ENCODE peak calls at places on chromosome 1, in six cellular contexts. D, S, K, B, W and E are unnamed samples.

GRCh38 chr1:19676438-19676922 is 11.8 kb downstream of the HTR6 start:
- DNase-seq in D (no peak), S (peak; percentile 27), K (no peak), B (peak; percentile 18), W (peak; percentile 60), E (peak; percentile 67)

GRCh38 chr1:85801520-85801919 is 93.3 kb upstream of the ZNHIT6 start:
- DNase-seq in D (no peak), S (no peak), K (no peak), B (no peak), W (peak; percentile 38), E (no peak)

GRCh38 chr1:1203561-1204424 is 2.6 kb downstream of the TNFRSF18 start:
- DNase-seq in D (no peak), S (no peak), K (no peak), B (no peak), W (no peak), E (no peak)

GRCh38 chr1:203643213-203644045 is 16.8 kb downstream of the ATP2B4 start:
- DNase-seq in D (no peak), S (no peak), K (no peak), B (no peak), W (no peak), E (no peak)

GRCh38 chr1:54287176-54287650 is 87.2 kb downstream of the MRPL37 start:
- DNase-seq in D (no peak), S (peak; percentile 75), K (peak; percentile 15), B (peak; percentile 66), W (peak; percentile 95), E (peak; percentile 58)

GRCh38 chr1:67710417-67710816 is 25.4 kb downstream of the GADD45A start:
- DNase-seq in D (no peak), S (no peak), K (no peak), B (no peak), W (peak; percentile 79), E (no peak)

GRCh38 chr1:24899581-24900485 is 30.2 kb downstream of the RUNX3 start:
- DNase-seq in D (no peak), S (no peak), K (no peak), B (peak; percentile 11), W (no peak), E (peak; percentile 56)

GRCh38 chr1:154425172-154425571 is 20.0 kb downstream of the IL6R start:
- DNase-seq in D (no peak), S (no peak), K (no peak), B (no peak), W (no peak), E (no peak)

GRCh38 chr1:16351449-16351993 is 759 bp downstream of the FBXO42 start:
- DNase-seq in D (no peak), S (no peak), K (peak; percentile 8), B (no peak), W (peak; percentile 63), E (peak; percentile 30)

GRCh38 chr1:17370618-17371017 is 1.4 kb upstream of the PADI6 start:
- DNase-seq in D (no peak), S (peak; percentile 21), K (no peak), B (no peak), W (no peak), E (no peak)
- TF ChIP-seq CTCF in D (peak; percentile 23), S (peak; percentile 36), K (peak; percentile 63), B (no peak), W (peak; percentile 27), E (no peak)

DNA sequence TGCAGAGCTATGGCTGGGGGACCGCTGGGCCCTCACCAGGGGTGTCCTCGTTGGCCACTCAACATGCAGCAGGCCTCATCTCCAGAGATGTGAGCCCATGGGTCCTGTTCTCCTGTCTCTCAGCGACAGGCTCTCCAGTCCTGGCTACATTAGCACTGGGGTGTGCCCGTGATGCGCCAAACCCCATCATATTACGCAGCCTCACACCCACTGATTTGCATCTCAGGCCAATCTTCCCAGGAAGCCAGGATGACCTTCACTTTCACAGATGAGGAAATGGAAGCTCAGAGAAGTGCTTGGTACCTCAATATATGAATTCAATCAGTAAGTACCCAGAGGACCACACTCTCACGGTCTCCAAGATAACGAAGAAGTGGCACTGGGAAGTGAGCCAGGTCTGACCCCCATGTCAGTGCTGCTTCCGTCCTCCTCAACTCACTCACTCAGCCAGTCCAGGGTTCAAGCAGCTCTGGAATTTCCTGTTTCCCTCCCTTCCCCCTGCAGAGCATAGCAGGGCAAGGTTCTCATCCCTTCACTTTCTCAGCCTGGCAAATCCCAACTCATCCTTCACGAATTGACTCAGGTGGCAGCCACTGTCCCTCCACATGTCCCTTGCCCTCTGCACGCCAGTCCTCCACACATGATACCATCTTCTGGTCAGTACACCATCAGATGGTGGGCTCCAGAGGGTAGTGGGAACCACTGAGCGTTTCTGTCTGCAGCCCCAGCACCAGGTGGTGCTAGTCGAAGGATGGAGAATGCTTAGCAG is 28.9 kb upstream of the EVA1B start:
- DNase-seq in D (no peak), S (peak; percentile 58), K (no peak), B (no peak), W (peak; percentile 49), E (no peak)
- TF ChIP-seq CTCF in D (no peak), S (no peak), K (peak; percentile 19), B (no peak), W (peak; percentile 44), E (no peak)

DNA sequence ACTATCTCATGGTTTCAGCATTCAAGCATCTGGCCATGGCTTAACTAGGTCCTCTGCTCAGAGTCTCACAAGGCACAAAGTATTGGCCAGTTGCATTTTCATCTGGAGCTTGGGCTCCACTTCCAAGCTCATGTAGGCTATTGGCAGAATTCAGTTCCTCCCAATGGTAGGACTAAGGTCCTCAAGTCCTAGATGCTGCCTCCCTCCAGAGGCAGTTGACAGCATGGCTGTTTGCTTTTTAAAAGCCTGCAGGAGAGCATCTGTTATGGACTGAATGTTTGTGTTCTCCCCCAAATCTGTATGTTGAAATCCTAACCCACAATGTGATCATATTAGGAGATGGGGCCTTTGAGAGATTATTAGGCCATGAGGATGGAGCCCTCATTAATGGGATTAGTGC is 38.0 kb upstream of the HLX start:
- DNase-seq in D (no peak), S (no peak), K (no peak), B (no peak), W (no peak), E (no peak)
- TF ChIP-seq CTCF in D (no peak), S (no peak), K (no peak), B (no peak), W (no peak), E (no peak)

GRCh38 chr1:40620586-40620985 is 44.9 kb downstream of the RIMS3 start:
- DNase-seq in D (no peak), S (no peak), K (no peak), B (no peak), W (no peak), E (no peak)
- TF ChIP-seq CTCF in D (no peak), S (no peak), K (no peak), B (no peak), W (no peak), E (no peak)

DNA sequence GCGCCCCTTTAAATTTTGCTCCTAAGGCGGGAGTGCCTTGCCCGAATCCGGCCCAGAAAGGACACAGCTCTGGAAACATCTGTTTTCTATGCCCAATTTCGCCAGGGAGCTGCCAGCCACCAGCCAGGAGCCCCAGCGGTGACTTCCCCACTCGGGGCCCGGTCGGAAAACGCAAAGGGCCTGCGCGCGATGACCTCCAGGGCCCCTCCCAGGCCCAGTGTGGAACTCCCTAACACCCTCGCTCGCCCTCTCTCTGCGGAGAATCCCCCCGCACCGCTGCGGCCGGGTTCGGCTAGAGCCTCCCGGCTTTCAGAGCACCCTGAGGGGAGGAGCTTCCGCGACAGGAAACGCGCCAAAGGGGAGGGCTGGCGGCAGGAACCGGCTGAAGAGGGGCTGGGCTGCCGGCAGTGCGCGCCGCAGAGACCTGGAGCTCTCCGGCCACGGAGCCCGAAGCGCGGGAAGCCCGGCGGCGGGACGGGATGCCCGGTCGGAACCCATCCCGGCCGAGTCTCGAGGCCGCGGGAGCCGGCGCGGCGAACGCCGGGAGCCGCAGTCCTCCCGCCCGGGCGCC is 505 bp downstream of the CLSPN start:
- DNase-seq in D (peak; percentile 74), S (peak; percentile 88), K (peak; percentile 95), B (peak; percentile 83), W (peak; percentile 89), E (peak; percentile 96)
- TF ChIP-seq CTCF in D (no peak), S (no peak), K (peak; percentile 49), B (no peak), W (peak; percentile 37), E (peak; percentile 16)

GRCh38 chr1:209094384-209094783 is 489.1 kb upstream of the CAMK1G start:
- DNase-seq in D (no peak), S (no peak), K (no peak), B (no peak), W (no peak), E (no peak)
- TF ChIP-seq CTCF in D (no peak), S (no peak), K (no peak), B (no peak), W (no peak), E (no peak)

GRCh38 chr1:160519542-160520435 is 3.3 kb downstream of the SLAMF6 start:
- DNase-seq in D (no peak), S (no peak), K (peak; percentile 83), B (no peak), W (no peak), E (no peak)
- TF ChIP-seq CTCF in D (no peak), S (peak; percentile 41), K (peak; percentile 72), B (peak; percentile 58), W (no peak), E (no peak)